ENCODE peak calls at places on chromosome 3, in seven cellular contexts. One of them, this sample, is unnamed.

GRCh38 chr3:101261506-101261905 is 58.9 kb downstream of the IMPG2 start:
- DNase-seq in heart left ventricle: no peak
- DNase-seq in K562: no peak
- DNase-seq in upper lobe of left lung: no peak
- DNase-seq in ovary: no peak
- DNase-seq in tibial nerve: no peak
- DNase-seq in Peyer's patch: no peak
- DNase-seq in this sample: no peak

GRCh38 chr3:187738400-187739124 is 6.7 kb downstream of the BCL6 start:
- DNase-seq in heart left ventricle: peak
- DNase-seq in K562: peak
- DNase-seq in upper lobe of left lung: peak
- DNase-seq in ovary: peak
- DNase-seq in tibial nerve: peak
- DNase-seq in Peyer's patch: peak
- DNase-seq in this sample: peak

GRCh38 chr3:188088948-188089685 is 64.8 kb upstream of the LPP start:
- DNase-seq in heart left ventricle: no peak
- DNase-seq in K562: no peak
- DNase-seq in upper lobe of left lung: no peak
- DNase-seq in ovary: no peak
- DNase-seq in tibial nerve: no peak
- DNase-seq in Peyer's patch: no peak
- DNase-seq in this sample: no peak

GRCh38 chr3:151483488-151483887 is 22.6 kb upstream of the IGSF10 start:
- DNase-seq in heart left ventricle: no peak
- DNase-seq in K562: no peak
- DNase-seq in upper lobe of left lung: no peak
- DNase-seq in ovary: no peak
- DNase-seq in tibial nerve: no peak
- DNase-seq in Peyer's patch: peak
- DNase-seq in this sample: no peak

GRCh38 chr3:148604270-148605085 is 93.2 kb upstream of the AGTR1 start:
- DNase-seq in heart left ventricle: no peak
- DNase-seq in K562: no peak
- DNase-seq in upper lobe of left lung: no peak
- DNase-seq in ovary: no peak
- DNase-seq in tibial nerve: no peak
- DNase-seq in Peyer's patch: no peak
- DNase-seq in this sample: peak

GRCh38 chr3:38588995-38589937 is 60.2 kb downstream of the SCN5A start:
- DNase-seq in heart left ventricle: peak
- DNase-seq in K562: no peak
- DNase-seq in upper lobe of left lung: peak
- DNase-seq in ovary: no peak
- DNase-seq in tibial nerve: no peak
- DNase-seq in Peyer's patch: peak
- DNase-seq in this sample: peak

GRCh38 chr3:101635345-101635744 is 41.6 kb downstream of the ZBTB11 start:
- DNase-seq in heart left ventricle: no peak
- DNase-seq in K562: no peak
- DNase-seq in upper lobe of left lung: no peak
- DNase-seq in ovary: no peak
- DNase-seq in tibial nerve: no peak
- DNase-seq in Peyer's patch: no peak
- DNase-seq in this sample: no peak

GRCh38 chr3:194632211-194632982 is 822 bp downstream of the TMEM44 start:
- DNase-seq in heart left ventricle: peak
- DNase-seq in K562: peak
- DNase-seq in upper lobe of left lung: peak
- DNase-seq in ovary: no peak
- DNase-seq in tibial nerve: no peak
- DNase-seq in Peyer's patch: peak
- DNase-seq in this sample: no peak

GRCh38 chr3:190585771-190586630 is 72.1 kb downstream of the IL1RAP start:
- DNase-seq in heart left ventricle: no peak
- DNase-seq in K562: no peak
- DNase-seq in upper lobe of left lung: peak
- DNase-seq in ovary: no peak
- DNase-seq in tibial nerve: no peak
- DNase-seq in Peyer's patch: peak
- DNase-seq in this sample: no peak

GRCh38 chr3:71495708-71496472 is 87.6 kb downstream of the FOXP1 start:
- DNase-seq in heart left ventricle: no peak
- DNase-seq in K562: peak
- DNase-seq in upper lobe of left lung: no peak
- DNase-seq in ovary: no peak
- DNase-seq in tibial nerve: no peak
- DNase-seq in Peyer's patch: no peak
- DNase-seq in this sample: no peak

GRCh38 chr3:13508496-13508895 is 28.4 kb downstream of the HDAC11 start:
- DNase-seq in heart left ventricle: no peak
- DNase-seq in K562: no peak
- DNase-seq in upper lobe of left lung: no peak
- DNase-seq in ovary: no peak
- DNase-seq in tibial nerve: no peak
- DNase-seq in Peyer's patch: no peak
- DNase-seq in this sample: no peak

GRCh38 chr3:183987014-183987600 is 30.6 kb downstream of the ABCC5 start:
- DNase-seq in heart left ventricle: no peak
- DNase-seq in K562: no peak
- DNase-seq in upper lobe of left lung: no peak
- DNase-seq in ovary: no peak
- DNase-seq in tibial nerve: no peak
- DNase-seq in Peyer's patch: no peak
- DNase-seq in this sample: no peak

GRCh38 chr3:130699765-130700164 is 46.9 kb downstream of the PIK3R4 start:
- DNase-seq in heart left ventricle: no peak
- DNase-seq in K562: peak
- DNase-seq in upper lobe of left lung: no peak
- DNase-seq in ovary: no peak
- DNase-seq in tibial nerve: no peak
- DNase-seq in Peyer's patch: no peak
- DNase-seq in this sample: no peak

GRCh38 chr3:195030791-195031321 is 240.1 kb downstream of the XXYLT1 start:
- DNase-seq in heart left ventricle: no peak
- DNase-seq in K562: no peak
- DNase-seq in upper lobe of left lung: peak
- DNase-seq in ovary: no peak
- DNase-seq in tibial nerve: no peak
- DNase-seq in Peyer's patch: no peak
- DNase-seq in this sample: no peak

GRCh38 chr3:117322866-117323265 is 613.3 kb downstream of the TUSC7 start:
- DNase-seq in heart left ventricle: no peak
- DNase-seq in K562: no peak
- DNase-seq in upper lobe of left lung: no peak
- DNase-seq in ovary: no peak
- DNase-seq in tibial nerve: no peak
- DNase-seq in Peyer's patch: no peak
- DNase-seq in this sample: no peak

GRCh38 chr3:31247850-31248618 is 284.7 kb upstream of the STT3B start:
- DNase-seq in heart left ventricle: no peak
- DNase-seq in K562: no peak
- DNase-seq in upper lobe of left lung: no peak
- DNase-seq in ovary: no peak
- DNase-seq in tibial nerve: no peak
- DNase-seq in Peyer's patch: no peak
- DNase-seq in this sample: no peak

GRCh38 chr3:149180057-149180573 is 41.5 kb downstream of the CP start:
- DNase-seq in heart left ventricle: peak
- DNase-seq in K562: peak
- DNase-seq in upper lobe of left lung: peak
- DNase-seq in ovary: peak
- DNase-seq in tibial nerve: peak
- DNase-seq in Peyer's patch: peak
- DNase-seq in this sample: peak

GRCh38 chr3:123068227-123069020 is 1.6 kb downstream of the PDIA5 start:
- DNase-seq in heart left ventricle: no peak
- DNase-seq in K562: peak
- DNase-seq in upper lobe of left lung: peak
- DNase-seq in ovary: no peak
- DNase-seq in tibial nerve: no peak
- DNase-seq in Peyer's patch: no peak
- DNase-seq in this sample: peak

GRCh38 chr3:104549099-104549714 is 817.5 kb upstream of the ALCAM start:
- DNase-seq in heart left ventricle: no peak
- DNase-seq in K562: no peak
- DNase-seq in upper lobe of left lung: no peak
- DNase-seq in ovary: no peak
- DNase-seq in tibial nerve: no peak
- DNase-seq in Peyer's patch: no peak
- DNase-seq in this sample: no peak

GRCh38 chr3:59150039-59150438 is 100.2 kb upstream of the CFAP20DC start:
- DNase-seq in heart left ventricle: no peak
- DNase-seq in K562: no peak
- DNase-seq in upper lobe of left lung: no peak
- DNase-seq in ovary: no peak
- DNase-seq in tibial nerve: no peak
- DNase-seq in Peyer's patch: no peak
- DNase-seq in this sample: no peak

GRCh38 chr3:108064293-108064887 is 26.4 kb downstream of the CD47 start:
- DNase-seq in heart left ventricle: no peak
- DNase-seq in K562: no peak
- DNase-seq in upper lobe of left lung: no peak
- DNase-seq in ovary: no peak
- DNase-seq in tibial nerve: no peak
- DNase-seq in Peyer's patch: no peak
- DNase-seq in this sample: no peak

GRCh38 chr3:188152660-188153497 is 1.1 kb upstream of the LPP start:
- DNase-seq in heart left ventricle: no peak
- DNase-seq in K562: no peak
- DNase-seq in upper lobe of left lung: peak
- DNase-seq in ovary: peak
- DNase-seq in tibial nerve: peak
- DNase-seq in Peyer's patch: peak
- DNase-seq in this sample: peak

GRCh38 chr3:5245927-5246326 is 58.4 kb downstream of the EDEM1 start:
- DNase-seq in heart left ventricle: no peak
- DNase-seq in K562: no peak
- DNase-seq in upper lobe of left lung: no peak
- DNase-seq in ovary: no peak
- DNase-seq in tibial nerve: no peak
- DNase-seq in Peyer's patch: no peak
- DNase-seq in this sample: no peak

DNA sequence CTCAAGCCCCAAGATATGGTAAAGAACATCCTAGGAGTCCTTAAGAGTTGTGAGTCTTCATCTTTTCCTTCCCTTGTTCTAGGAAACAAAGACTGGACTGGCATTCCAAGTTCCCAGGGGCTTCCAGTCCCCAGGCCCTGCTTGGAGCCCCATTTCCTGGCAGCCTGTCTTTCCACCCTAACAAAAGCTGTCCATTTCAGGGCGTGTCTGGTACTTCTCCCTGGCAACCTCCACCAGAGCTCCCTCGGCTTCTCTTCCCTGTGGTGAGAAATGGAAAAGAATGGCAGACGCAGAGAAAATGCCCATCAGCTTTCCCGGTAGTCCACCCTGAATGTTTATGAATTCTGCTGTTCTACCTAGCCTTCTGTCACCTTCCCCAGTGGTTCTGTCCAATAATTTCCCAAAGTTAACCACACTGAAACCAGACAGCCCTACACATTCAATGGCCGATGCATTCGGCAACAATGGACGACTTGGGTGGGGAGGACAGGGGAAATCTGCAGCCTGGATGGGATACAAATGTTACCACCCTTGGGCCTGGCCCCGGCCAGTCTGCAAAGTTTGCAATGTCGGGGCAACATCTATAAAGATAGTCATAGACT is 6.8 kb downstream of the RAB6B start:
- DNase-seq in heart left ventricle: no peak
- DNase-seq in K562: no peak
- DNase-seq in upper lobe of left lung: no peak
- DNase-seq in ovary: no peak
- DNase-seq in tibial nerve: no peak
- DNase-seq in Peyer's patch: peak
- DNase-seq in this sample: no peak
- TF ChIP-seq CTCF in heart left ventricle: no peak
- TF ChIP-seq CTCF in K562: no peak
- TF ChIP-seq CTCF in upper lobe of left lung: no peak
- TF ChIP-seq CTCF in ovary: no peak
- TF ChIP-seq CTCF in tibial nerve: no peak
- TF ChIP-seq CTCF in Peyer's patch: no peak
- TF ChIP-seq CTCF in this sample: no peak

GRCh38 chr3:127206154-127206553 is 13.2 kb downstream of the PRR23E start:
- DNase-seq in heart left ventricle: no peak
- DNase-seq in K562: no peak
- DNase-seq in upper lobe of left lung: no peak
- DNase-seq in ovary: no peak
- DNase-seq in tibial nerve: no peak
- DNase-seq in Peyer's patch: no peak
- DNase-seq in this sample: no peak
- TF ChIP-seq POLR2A in heart left ventricle: no peak
- TF ChIP-seq POLR2A in K562: no peak
- TF ChIP-seq POLR2A in upper lobe of left lung: no peak
- TF ChIP-seq POLR2A in ovary: no peak
- TF ChIP-seq POLR2A in tibial nerve: no peak
- TF ChIP-seq POLR2A in Peyer's patch: no peak
- TF ChIP-seq POLR2A in this sample: no peak

DNA sequence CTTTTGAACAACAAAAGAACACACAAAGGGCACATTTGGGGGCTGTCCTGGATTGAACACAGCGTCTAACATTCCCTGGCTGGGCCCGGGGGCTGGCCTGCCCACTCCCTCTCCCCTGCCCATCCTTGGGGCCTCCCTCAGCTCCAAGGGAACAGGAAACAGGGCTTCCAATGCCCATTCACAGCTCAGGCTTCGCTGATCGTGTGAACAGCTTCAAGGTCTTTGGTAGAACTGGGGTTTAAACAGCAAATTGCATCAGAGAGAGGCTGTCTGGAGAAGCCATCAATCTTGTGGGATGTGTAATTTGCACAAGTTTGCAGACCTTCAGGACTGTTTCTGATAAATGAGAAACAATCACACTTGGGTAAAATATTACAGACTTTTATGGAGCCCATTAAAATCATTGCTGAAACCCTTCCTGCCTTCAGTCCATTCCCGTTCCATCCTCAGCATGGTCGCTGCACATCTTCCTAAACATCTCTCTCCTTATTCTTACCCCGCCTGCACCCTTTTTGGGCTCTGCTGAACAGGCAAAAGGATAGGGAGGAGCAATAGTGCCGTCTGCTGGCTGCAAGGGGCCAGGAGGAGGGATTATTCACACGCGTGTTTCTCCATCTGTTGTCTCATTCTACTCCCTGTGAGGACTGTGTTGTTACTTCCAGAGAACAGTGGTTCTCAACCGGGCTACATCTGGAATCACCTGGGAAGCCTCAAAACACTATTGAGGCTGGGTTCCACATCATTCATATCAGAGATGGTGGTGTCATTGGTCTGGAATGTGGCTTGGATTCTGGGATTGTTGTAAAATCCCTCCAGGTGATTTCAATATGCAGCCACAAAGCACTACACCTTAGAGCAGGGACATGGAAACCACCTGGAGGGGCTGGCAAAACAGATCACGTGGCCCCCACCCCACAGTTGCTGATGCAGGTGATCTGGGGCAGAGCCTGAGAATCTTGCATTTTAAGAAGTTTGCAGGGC is 116.3 kb downstream of the CLSTN2 start:
- DNase-seq in heart left ventricle: no peak
- DNase-seq in K562: peak
- DNase-seq in upper lobe of left lung: no peak
- DNase-seq in ovary: peak
- DNase-seq in tibial nerve: no peak
- DNase-seq in Peyer's patch: no peak
- DNase-seq in this sample: no peak
- TF ChIP-seq CTCF in heart left ventricle: peak
- TF ChIP-seq CTCF in K562: peak
- TF ChIP-seq CTCF in upper lobe of left lung: no peak
- TF ChIP-seq CTCF in ovary: no peak
- TF ChIP-seq CTCF in tibial nerve: no peak
- TF ChIP-seq CTCF in Peyer's patch: no peak
- TF ChIP-seq CTCF in this sample: no peak

GRCh38 chr3:52238761-52239701 is at the start of gene TWF2:
- DNase-seq in heart left ventricle: peak
- DNase-seq in K562: peak
- DNase-seq in upper lobe of left lung: peak
- DNase-seq in ovary: peak
- DNase-seq in tibial nerve: peak
- DNase-seq in Peyer's patch: peak
- DNase-seq in this sample: peak
- TF ChIP-seq POLR2A in heart left ventricle: peak
- TF ChIP-seq POLR2A in K562: peak
- TF ChIP-seq POLR2A in upper lobe of left lung: peak
- TF ChIP-seq POLR2A in ovary: peak
- TF ChIP-seq POLR2A in tibial nerve: peak
- TF ChIP-seq POLR2A in Peyer's patch: peak
- TF ChIP-seq POLR2A in this sample: no peak

This sample was measured in lower leg skin.